ENCODE peak calls at places on chromosomes 1 and 21, in ten cellular contexts. Z, E, W, Y, G, C, B, Q, O and S are unnamed samples.

GRCh38 chr1:8096105-8097011 is 70.2 kb upstream of the ERRFI1 start:
- DNase-seq in Z (no peak), E (no peak), W (no peak), Y (no peak), G (no peak), C (no peak), B (peak; percentile 78), Q (no peak), O (no peak), S (no peak)

GRCh38 chr1:218474089-218474488 is 129.0 kb downstream of the TGFB2 start:
- DNase-seq in Z (no peak), E (no peak), W (no peak), Y (no peak), G (no peak), C (no peak), B (no peak), Q (no peak), O (no peak), S (no peak)

GRCh38 chr1:92933459-92933858 is 27.8 kb downstream of the DIPK1A start:
- DNase-seq in Z (no peak), E (no peak), W (no peak), Y (no peak), G (no peak), C (no peak), B (peak; percentile 33), Q (peak; percentile 11), O (no peak), S (no peak)

GRCh38 chr1:69172003-69173000 is 395.4 kb upstream of the LRRC7 start:
- DNase-seq in Z (no peak), E (no peak), W (no peak), Y (no peak), G (no peak), C (no peak), B (no peak), Q (no peak), O (no peak), S (no peak)

GRCh38 chr21:15614757-15615156 is 115.0 kb upstream of the USP25 start:
- DNase-seq in Z (no peak), E (no peak), W (no peak), Y (no peak), G (no peak), C (no peak), B (no peak), Q (no peak), O (no peak), S (no peak)

GRCh38 chr21:38075833-38076567 is 159.7 kb upstream of the KCNJ6 start:
- DNase-seq in Z (no peak), E (no peak), W (no peak), Y (no peak), G (no peak), C (no peak), B (no peak), Q (no peak), O (no peak), S (no peak)

GRCh38 chr21:42135386-42136040 is 64.4 kb downstream of the UMODL1 start:
- DNase-seq in Z (no peak), E (no peak), W (no peak), Y (no peak), G (peak; percentile 64), C (no peak), B (no peak), Q (no peak), O (no peak), S (no peak)

GRCh38 chr1:226063362-226064167 is 1.0 kb downstream of the H3-3A start:
- DNase-seq in Z (peak; percentile 56), E (peak; percentile 58), W (peak; percentile 56), Y (peak; percentile 15), G (no peak), C (peak; percentile 71), B (peak; percentile 64), Q (peak; percentile 29), O (peak; percentile 89), S (peak; percentile 28)

GRCh38 chr1:47759581-47760247 is 237.5 kb downstream of the TRABD2B start:
- DNase-seq in Z (no peak), E (peak; percentile 40), W (no peak), Y (no peak), G (peak; percentile 75), C (no peak), B (no peak), Q (no peak), O (peak; percentile 25), S (no peak)
- H3K27ac ChIP-seq in Z (no peak overlapping the region), E (peak overlapping the region; percentile 17), W (peak overlapping the region; percentile 84), Y (no peak overlapping the region), G (peak overlapping the region; percentile 81), C (no peak overlapping the region), B (no peak overlapping the region), Q (no peak overlapping the region), O (no peak overlapping the region), S (no peak overlapping the region)

GRCh38 chr1:181090653-181091126 is 2.2 kb downstream of the IER5 start:
- DNase-seq in Z (no peak), E (no peak), W (no peak), Y (no peak), G (no peak), C (no peak), B (peak; percentile 37), Q (no peak), O (no peak), S (no peak)
- H3K4me1 ChIP-seq in Z (peaks cover 37% of the 10 kb centered on the region), E (peaks cover 14% of the 10 kb centered on the region), W (peaks cover 19% of the 10 kb centered on the region), Y (peaks cover 64% of the 10 kb centered on the region), G (peaks cover 2% of the 10 kb centered on the region), C (peaks cover 10% of the 10 kb centered on the region), B (peaks cover 61% of the 10 kb centered on the region), Q (peaks cover 56% of the 10 kb centered on the region), O (peaks cover 36% of the 10 kb centered on the region), S (peaks cover 10% of the 10 kb centered on the region)

DNA sequence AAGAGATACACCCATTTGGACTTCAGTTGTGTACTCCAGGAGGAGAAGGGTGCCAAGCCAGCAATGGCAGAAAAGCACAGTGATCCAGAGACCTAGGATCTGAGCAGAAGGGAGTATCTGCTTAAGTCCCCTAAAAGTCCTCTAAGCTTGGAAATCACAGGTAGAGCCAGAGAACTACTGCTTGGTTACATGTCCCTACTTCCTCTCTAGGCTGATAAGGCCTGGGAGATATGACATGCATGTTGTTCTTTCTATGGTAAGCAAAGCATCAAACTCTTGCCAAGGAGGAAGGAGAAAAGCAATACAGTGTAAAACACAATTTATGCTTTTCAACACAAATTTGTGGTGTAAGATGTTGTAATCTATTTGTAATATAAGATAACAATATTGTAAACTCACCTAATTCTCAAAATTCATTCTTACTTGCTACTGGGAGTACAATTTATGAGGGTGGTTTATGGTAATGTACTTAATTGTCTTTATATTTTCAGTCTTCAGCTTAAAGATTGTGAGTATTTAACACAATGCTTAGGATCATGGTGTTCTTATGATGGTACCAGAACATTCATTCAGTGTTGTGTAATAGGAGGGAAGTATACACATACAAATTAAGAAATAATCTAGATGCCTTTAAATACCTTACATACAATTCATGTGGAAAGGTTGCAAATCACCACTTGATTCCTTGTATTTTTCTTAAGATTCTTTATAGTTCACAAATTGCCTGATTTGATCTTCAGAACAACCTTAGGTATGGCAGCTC is 49.1 kb upstream of the GNG12 start:
- DNase-seq in Z (no peak), E (no peak), W (no peak), Y (no peak), G (no peak), C (no peak), B (no peak), Q (no peak), O (no peak), S (no peak)
- H3K27ac ChIP-seq in Z (no peak overlapping the region), E (no peak overlapping the region), W (no peak overlapping the region), Y (peak overlapping the region; percentile 83), G (no peak overlapping the region), C (no peak overlapping the region), B (no peak overlapping the region), Q (no peak overlapping the region), O (no peak overlapping the region), S (no peak overlapping the region)

GRCh38 chr1:1428174-1428573 is 7.1 kb upstream of the ANKRD65 start:
- DNase-seq in Z (no peak), E (no peak), W (no peak), Y (no peak), G (no peak), C (no peak), B (no peak), Q (no peak), O (peak; percentile 49), S (peak; percentile 65)

GRCh38 chr1:1425426-1425752 is 4.3 kb upstream of the ANKRD65 start:
- DNase-seq in Z (no peak), E (no peak), W (no peak), Y (no peak), G (no peak), C (no peak), B (no peak), Q (no peak), O (peak; percentile 43), S (no peak)

GRCh38 chr1:1426961-1427934 is 6.2 kb upstream of the ANKRD65 start:
- DNase-seq in Z (no peak), E (peak; percentile 53), W (no peak), Y (no peak), G (peak; percentile 84), C (peak; percentile 54), B (no peak), Q (peak; percentile 39), O (peak; percentile 59), S (peak; percentile 41)

GRCh38 chr1:1425753-1426495 is 4.8 kb upstream of the ANKRD65 start:
- DNase-seq in Z (no peak), E (no peak), W (no peak), Y (no peak), G (peak; percentile 72), C (no peak), B (no peak), Q (peak; percentile 49), O (peak; percentile 65), S (no peak)

GRCh38 chr1:1426496-1426960 is 5.5 kb upstream of the ANKRD65 start:
- DNase-seq in Z (no peak), E (no peak), W (no peak), Y (no peak), G (no peak), C (no peak), B (no peak), Q (no peak), O (peak; percentile 58), S (peak; percentile 16)
- H3K4me1 ChIP-seq in Z (peaks cover 33% of the 10 kb centered on the region), E (peaks cover 24% of the 10 kb centered on the region), W (peaks cover 16% of the 10 kb centered on the region), Y (peaks cover 18% of the 10 kb centered on the region), G (no peaks in the 10 kb centered on the region), C (peaks cover 13% of the 10 kb centered on the region), B (peaks cover 10% of the 10 kb centered on the region), Q (peaks cover 37% of the 10 kb centered on the region), O (peaks cover 3% of the 10 kb centered on the region), S (peaks cover 3% of the 10 kb centered on the region)